ENCODE peak calls at places on chromosomes 2 and 18, in eight cellular contexts. J is activated naive CD8-positive, alpha-beta T cell treated with anti-CD3 and anti-CD28 coated beads, Interleukin-2, amount 50 U/mL, for 16 hours; L is activated CD8-positive, alpha-beta memory T cell treated with anti-CD3 and anti-CD28 coated beads for 48 hours; X is Right ventricle myocardium superior; Y is ELF-1; G is NCI-H226; K is A549; S is NCI-H1105. C is an unnamed sample.

GRCh38 chr18:77131652-77132368 is 773 bp downstream of the MBP start:
- DNase-seq in J (no peak), G (peak; percentile 14), L (no peak), K (no peak), Y (peak; percentile 43), S (peak; percentile 21), X (peak; percentile 80), C (peak; percentile 20)

GRCh38 chr2:119489232-119489952 is 34.9 kb downstream of the SCTR start:
- DNase-seq in G (no peak), X (no peak), L (no peak), S (no peak), J (no peak), Y (no peak), K (no peak), C (no peak)

GRCh38 chr2:147863835-147864234 is 19.0 kb downstream of the ACVR2A start:
- DNase-seq in Y (no peak), S (no peak), X (no peak), G (no peak), L (no peak), K (no peak), J (no peak), C (no peak)

GRCh38 chr2:128754246-128754724 is 435.6 kb upstream of the HS6ST1 start:
- DNase-seq in G (no peak), X (peak; percentile 72), L (no peak), J (no peak), S (no peak), K (no peak), Y (no peak), C (no peak)

GRCh38 chr2:174003635-174004310 is 38.6 kb upstream of the SP3 start:
- DNase-seq in Y (peak; percentile 42), J (no peak), L (no peak), K (no peak), X (peak; percentile 50), G (peak; percentile 25), S (no peak), C (no peak)

GRCh38 chr2:229586746-229587705 is 127.3 kb downstream of the DNER start:
- DNase-seq in G (peak; percentile 77), Y (peak; percentile 92), J (no peak), L (no peak), X (peak; percentile 86), S (peak; percentile 39), K (peak; percentile 76), C (peak; percentile 83)

GRCh38 chr18:79850731-79851130 is 53.0 kb downstream of the KCNG2 start:
- DNase-seq in Y (no peak), G (no peak), S (no peak), L (no peak), J (no peak), X (no peak), K (no peak), C (no peak)

GRCh38 chr2:19244460-19245363 is 113.7 kb downstream of the OSR1 start:
- DNase-seq in X (no peak), K (no peak), L (no peak), S (no peak), J (no peak), Y (no peak), G (peak; percentile 34), C (no peak)

GRCh38 chr2:26178746-26179436 is 6.0 kb downstream of the GAREM2 start:
- DNase-seq in X (peak; percentile 72), L (no peak), K (no peak), J (no peak), S (no peak), Y (peak; percentile 53), G (no peak), C (no peak)

GRCh38 chr2:3266727-3267548 is 110.7 kb downstream of the EIPR1 start:
- DNase-seq in L (no peak), K (no peak), S (no peak), J (no peak), Y (no peak), X (no peak), G (no peak), C (no peak)

GRCh38 chr2:213202006-213202405 is 50.6 kb upstream of the IKZF2 start:
- DNase-seq in S (no peak), L (no peak), X (no peak), Y (no peak), G (no peak), K (no peak), J (no peak), C (no peak)

GRCh38 chr18:79911871-79912270 is 39.6 kb downstream of the SLC66A2 start:
- DNase-seq in L (no peak), X (no peak), Y (no peak), J (no peak), G (no peak), S (no peak), K (no peak), C (no peak)

GRCh38 chr2:27071990-27072830 is 756 bp upstream of the OST4 start:
- DNase-seq in Y (peak; percentile 64), S (no peak), J (no peak), L (no peak), X (peak; percentile 88), G (no peak), K (no peak), C (no peak)

GRCh38 chr2:157940024-157940423 is 63.9 kb upstream of the ACVR1 start:
- DNase-seq in K (no peak), G (no peak), L (no peak), X (no peak), Y (peak; percentile 26), S (no peak), J (no peak), C (no peak)

GRCh38 chr2:112055833-112056625 is 960 bp downstream of the TMEM87B start:
- DNase-seq in L (no peak), K (peak; percentile 54), G (peak; percentile 97), X (peak; percentile 80), J (no peak), Y (no peak), S (peak; percentile 26), C (peak; percentile 28)

GRCh38 chr2:29549069-29549380 is 372.4 kb downstream of the ALK start:
- DNase-seq in L (no peak), S (no peak), Y (no peak), K (no peak), X (no peak), G (no peak), J (no peak), C (no peak)

GRCh38 chr2:9071032-9071431 is 67.5 kb upstream of the MBOAT2 start:
- DNase-seq in G (peak; percentile 92), S (no peak), L (no peak), X (no peak), J (no peak), Y (peak; percentile 37), K (peak; percentile 86), C (peak; percentile 44)

GRCh38 chr2:15223887-15224286 is 337.2 kb downstream of the NBAS start:
- DNase-seq in G (peak; percentile 82), X (no peak), J (no peak), L (no peak), K (no peak), Y (no peak), S (no peak), C (no peak)

GRCh38 chr2:147810883-147811765 is 33.7 kb upstream of the ACVR2A start:
- DNase-seq in G (no peak), J (no peak), X (no peak), Y (no peak), K (no peak), L (no peak), S (no peak), C (no peak)

GRCh38 chr2:74314107-74314506 is 29.1 kb downstream of the SLC4A5 start:
- DNase-seq in Y (no peak), L (no peak), X (no peak), S (no peak), J (no peak), K (no peak), G (no peak), C (no peak)

GRCh38 chr18:37566479-37567060 is 972 bp upstream of the CELF4 start:
- DNase-seq in Y (no peak), J (no peak), S (peak; percentile 71), L (no peak), G (no peak), X (no peak), K (no peak), C (no peak)

C was measured in NCI-H460.